ENCODE peak calls at places on chromosome 16, in four cellular contexts. One of them, this sample, is unnamed.

GRCh38 chr16:48125888-48126287 is 29.9 kb downstream of the ABCC12 start:
- DNase-seq in HCT116: no peak
- DNase-seq in GM23248: no peak
- DNase-seq in PC-9: no peak
- DNase-seq in this sample: no peak

GRCh38 chr16:87897563-87898505 is 28.5 kb upstream of the SLC7A5 start:
- DNase-seq in PC-9: no peak
- DNase-seq in GM23248: no peak
- DNase-seq in HCT116: no peak
- DNase-seq in this sample: no peak

GRCh38 chr16:46801428-46802049 is 29.4 kb downstream of the C16orf87 start:
- DNase-seq in GM23248: peak; percentile 66
- DNase-seq in HCT116: no peak
- DNase-seq in PC-9: no peak
- DNase-seq in this sample: peak; percentile 57

GRCh38 chr16:67934306-67935095 is 2.1 kb downstream of the PSMB10 start:
- DNase-seq in GM23248: no peak
- DNase-seq in HCT116: no peak
- DNase-seq in PC-9: no peak
- DNase-seq in this sample: no peak

GRCh38 chr16:68232335-68232734 is 3.6 kb downstream of the ESRP2 start:
- DNase-seq in HCT116: no peak
- DNase-seq in GM23248: no peak
- DNase-seq in PC-9: no peak
- DNase-seq in this sample: no peak

GRCh38 chr16:75256871-75257343 is 5.5 kb upstream of the BCAR1 start:
- DNase-seq in PC-9: no peak
- DNase-seq in GM23248: peak; percentile 86
- DNase-seq in HCT116: no peak
- DNase-seq in this sample: no peak

GRCh38 chr16:58678716-58679115 is 5.9 kb downstream of the SLC38A7 start:
- DNase-seq in PC-9: peak; percentile 49
- DNase-seq in GM23248: peak; percentile 72
- DNase-seq in HCT116: no peak
- DNase-seq in this sample: peak; percentile 44

GRCh38 chr16:75251280-75252048 is at the start of gene BCAR1:
- DNase-seq in GM23248: peak; percentile 92
- DNase-seq in PC-9: peak; percentile 68
- DNase-seq in HCT116: no peak
- DNase-seq in this sample: peak; percentile 77

GRCh38 chr16:27718767-27719445 is 169.0 kb downstream of the KATNIP start:
- DNase-seq in PC-9: no peak
- DNase-seq in HCT116: peak; percentile 40
- DNase-seq in GM23248: no peak
- DNase-seq in this sample: no peak

GRCh38 chr16:79850348-79850747 is 249.8 kb upstream of the MAF start:
- DNase-seq in GM23248: no peak
- DNase-seq in HCT116: no peak
- DNase-seq in PC-9: no peak
- DNase-seq in this sample: no peak

GRCh38 chr16:82263456-82264159 is 93.6 kb upstream of the MPHOSPH6 start:
- DNase-seq in PC-9: no peak
- DNase-seq in GM23248: peak; percentile 64
- DNase-seq in HCT116: peak; percentile 53
- DNase-seq in this sample: peak; percentile 63

GRCh38 chr16:4319454-4319853 is 3.6 kb downstream of the GLIS2 start:
- DNase-seq in PC-9: no peak
- DNase-seq in HCT116: no peak
- DNase-seq in GM23248: peak; percentile 56
- DNase-seq in this sample: no peak

GRCh38 chr16:82157836-82158235 is 12.2 kb downstream of the MPHOSPH6 start:
- DNase-seq in HCT116: no peak
- DNase-seq in PC-9: no peak
- DNase-seq in GM23248: peak; percentile 7
- DNase-seq in this sample: no peak

GRCh38 chr16:81521141-81521626 is 76.6 kb downstream of the CMIP start:
- DNase-seq in HCT116: no peak
- DNase-seq in GM23248: no peak
- DNase-seq in PC-9: no peak
- DNase-seq in this sample: no peak

GRCh38 chr16:15874745-15875314 is 13.6 kb downstream of the CEP20 start:
- DNase-seq in HCT116: peak; percentile 61
- DNase-seq in GM23248: peak; percentile 90
- DNase-seq in PC-9: peak; percentile 39
- DNase-seq in this sample: peak; percentile 62

GRCh38 chr16:25747160-25747758 is 55.5 kb downstream of the HS3ST4 start:
- DNase-seq in GM23248: peak; percentile 6
- DNase-seq in PC-9: no peak
- DNase-seq in HCT116: no peak
- DNase-seq in this sample: peak; percentile 2

GRCh38 chr16:24539850-24540484 is 601 bp downstream of the RBBP6 start:
- DNase-seq in GM23248: peak; percentile 81
- DNase-seq in HCT116: no peak
- DNase-seq in PC-9: no peak
- DNase-seq in this sample: no peak

GRCh38 chr16:68417711-68418301 is 30.5 kb downstream of the SMPD3 start:
- DNase-seq in HCT116: no peak
- DNase-seq in GM23248: no peak
- DNase-seq in PC-9: peak; percentile 70
- DNase-seq in this sample: peak; percentile 67

GRCh38 chr16:30437511-30438046 is 7.7 kb upstream of the DCTPP1 start:
- DNase-seq in PC-9: no peak
- DNase-seq in GM23248: no peak
- DNase-seq in HCT116: no peak
- DNase-seq in this sample: peak; percentile 56

GRCh38 chr16:20826039-20826566 is 19.8 kb downstream of the REXO5 start:
- DNase-seq in GM23248: no peak
- DNase-seq in PC-9: no peak
- DNase-seq in HCT116: no peak
- DNase-seq in this sample: no peak

GRCh38 chr16:58110590-58111330 is 18.4 kb downstream of the CFAP20 start:
- DNase-seq in HCT116: no peak
- DNase-seq in PC-9: no peak
- DNase-seq in GM23248: peak; percentile 42
- DNase-seq in this sample: no peak

GRCh38 chr16:80599466-80599865 is 58.7 kb downstream of the DYNLRB2 start:
- DNase-seq in GM23248: peak; percentile 19
- DNase-seq in PC-9: no peak
- DNase-seq in HCT116: no peak
- DNase-seq in this sample: peak; percentile 78

GRCh38 chr16:87620201-87620495 is 17.8 kb downstream of the JPH3 start:
- DNase-seq in PC-9: no peak
- DNase-seq in HCT116: no peak
- DNase-seq in GM23248: no peak
- DNase-seq in this sample: no peak

GRCh38 chr16:68719993-68720489 is 17.1 kb upstream of the CDH1 start:
- DNase-seq in GM23248: no peak
- DNase-seq in HCT116: no peak
- DNase-seq in PC-9: no peak
- DNase-seq in this sample: no peak

GRCh38 chr16:28597692-28598261 is 927 bp upstream of the SULT1A2 start:
- DNase-seq in GM23248: no peak
- DNase-seq in PC-9: peak; percentile 70
- DNase-seq in HCT116: no peak
- DNase-seq in this sample: no peak

GRCh38 chr16:610513-611381 is 20.0 kb upstream of the WFIKKN1 start:
- DNase-seq in GM23248: peak; percentile 52
- DNase-seq in PC-9: no peak
- DNase-seq in HCT116: no peak
- DNase-seq in this sample: no peak

GRCh38 chr16:12868169-12868568 is 33.2 kb upstream of the SHISA9 start:
- DNase-seq in GM23248: no peak
- DNase-seq in HCT116: no peak
- DNase-seq in PC-9: peak; percentile 54
- DNase-seq in this sample: no peak

GRCh38 chr16:29645699-29646187 is 17.3 kb upstream of the SPN start:
- DNase-seq in PC-9: no peak
- DNase-seq in HCT116: peak; percentile 49
- DNase-seq in GM23248: no peak
- DNase-seq in this sample: no peak

GRCh38 chr16:68040506-68041288 is 17.6 kb downstream of the DUS2 start:
- DNase-seq in HCT116: peak; percentile 63
- DNase-seq in GM23248: peak; percentile 66
- DNase-seq in PC-9: peak; percentile 55
- DNase-seq in this sample: peak; percentile 60

DNA sequence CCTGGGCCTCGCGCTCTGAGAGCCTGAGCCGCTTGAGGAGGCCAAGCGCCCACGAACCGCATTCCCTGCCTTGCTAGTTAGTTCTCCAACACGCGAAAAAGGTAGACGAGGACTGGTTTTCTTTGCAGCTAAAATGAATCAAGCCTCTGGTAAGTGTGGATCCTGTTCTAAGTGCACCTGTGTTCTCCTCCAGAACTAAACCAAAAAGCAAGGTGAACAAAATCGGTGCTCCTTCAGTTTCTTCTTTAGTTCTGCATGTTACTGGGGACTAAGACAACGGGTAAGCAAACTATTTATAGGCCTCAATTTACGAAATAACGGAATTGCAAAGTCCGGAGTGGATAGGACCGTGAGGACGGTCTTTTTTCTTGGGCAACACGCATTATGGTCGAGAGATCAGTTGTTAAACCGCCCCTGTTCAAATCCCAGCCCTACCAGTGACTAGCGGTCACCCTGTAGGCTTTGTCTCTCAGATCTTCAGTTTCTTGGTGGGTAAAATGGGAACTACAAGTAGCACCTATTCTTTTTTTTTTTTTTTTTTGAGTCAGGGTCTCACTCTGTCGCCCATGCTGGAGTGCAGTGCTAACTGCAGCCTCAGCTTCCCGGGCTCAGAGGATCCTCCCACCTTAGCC is 993 bp upstream of the ANKRD11 start:
- DNase-seq in HCT116: no peak
- DNase-seq in GM23248: peak; percentile 74
- DNase-seq in PC-9: peak; percentile 34
- DNase-seq in this sample: peak; percentile 3
- H3K27me3 ChIP-seq in HCT116: no peaks in the 10 kb centered on the region
- H3K27me3 ChIP-seq in GM23248: no peaks in the 10 kb centered on the region
- H3K27me3 ChIP-seq in PC-9: no peaks in the 10 kb centered on the region
- H3K27me3 ChIP-seq in this sample: no peaks in the 10 kb centered on the region

GRCh38 chr16:77836801-77837200 is 48.4 kb downstream of the VAT1L start:
- DNase-seq in PC-9: no peak
- DNase-seq in HCT116: no peak
- DNase-seq in GM23248: no peak
- DNase-seq in this sample: no peak

GRCh38 chr16:77834600-77834963 is 46.2 kb downstream of the VAT1L start:
- DNase-seq in GM23248: peak; percentile 82
- DNase-seq in PC-9: no peak
- DNase-seq in HCT116: no peak
- DNase-seq in this sample: no peak

GRCh38 chr16:77838597-77839255 is 50.4 kb downstream of the VAT1L start:
- DNase-seq in PC-9: no peak
- DNase-seq in GM23248: peak; percentile 28
- DNase-seq in HCT116: no peak
- DNase-seq in this sample: no peak

GRCh38 chr16:77833906-77834599 is 45.7 kb downstream of the VAT1L start:
- DNase-seq in GM23248: peak; percentile 82
- DNase-seq in HCT116: no peak
- DNase-seq in PC-9: no peak
- DNase-seq in this sample: no peak

DNA sequence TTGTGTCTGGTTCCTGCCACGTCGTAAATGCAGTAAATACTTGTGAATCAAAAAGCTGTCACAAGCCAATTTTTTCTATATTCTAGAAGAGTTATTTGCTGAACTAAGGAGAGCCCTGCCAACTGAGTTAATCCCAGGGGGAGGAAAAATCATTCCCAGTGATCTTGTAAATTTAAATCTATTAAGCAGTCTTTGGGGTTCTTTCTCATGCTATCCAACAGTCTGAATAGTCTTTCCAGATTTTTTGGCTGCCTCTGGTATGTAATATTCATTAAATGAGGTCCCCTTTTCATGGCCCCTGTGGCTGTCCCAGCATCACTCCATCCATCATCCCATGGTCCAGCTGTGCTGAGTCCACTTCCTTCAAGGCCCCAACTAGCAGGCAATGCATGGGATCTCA is 46.7 kb downstream of the VAT1L start:
- DNase-seq in PC-9: no peak
- DNase-seq in GM23248: peak; percentile 35
- DNase-seq in HCT116: no peak
- DNase-seq in this sample: no peak
- H3K9me2 ChIP-seq in PC-9: no peaks in the 10 kb centered on the region
- H3K9me2 ChIP-seq in GM23248: no peaks in the 10 kb centered on the region
- H3K9me2 ChIP-seq in HCT116: no peaks in the 10 kb centered on the region
- H3K9me2 ChIP-seq in this sample: no peaks in the 10 kb centered on the region

DNA sequence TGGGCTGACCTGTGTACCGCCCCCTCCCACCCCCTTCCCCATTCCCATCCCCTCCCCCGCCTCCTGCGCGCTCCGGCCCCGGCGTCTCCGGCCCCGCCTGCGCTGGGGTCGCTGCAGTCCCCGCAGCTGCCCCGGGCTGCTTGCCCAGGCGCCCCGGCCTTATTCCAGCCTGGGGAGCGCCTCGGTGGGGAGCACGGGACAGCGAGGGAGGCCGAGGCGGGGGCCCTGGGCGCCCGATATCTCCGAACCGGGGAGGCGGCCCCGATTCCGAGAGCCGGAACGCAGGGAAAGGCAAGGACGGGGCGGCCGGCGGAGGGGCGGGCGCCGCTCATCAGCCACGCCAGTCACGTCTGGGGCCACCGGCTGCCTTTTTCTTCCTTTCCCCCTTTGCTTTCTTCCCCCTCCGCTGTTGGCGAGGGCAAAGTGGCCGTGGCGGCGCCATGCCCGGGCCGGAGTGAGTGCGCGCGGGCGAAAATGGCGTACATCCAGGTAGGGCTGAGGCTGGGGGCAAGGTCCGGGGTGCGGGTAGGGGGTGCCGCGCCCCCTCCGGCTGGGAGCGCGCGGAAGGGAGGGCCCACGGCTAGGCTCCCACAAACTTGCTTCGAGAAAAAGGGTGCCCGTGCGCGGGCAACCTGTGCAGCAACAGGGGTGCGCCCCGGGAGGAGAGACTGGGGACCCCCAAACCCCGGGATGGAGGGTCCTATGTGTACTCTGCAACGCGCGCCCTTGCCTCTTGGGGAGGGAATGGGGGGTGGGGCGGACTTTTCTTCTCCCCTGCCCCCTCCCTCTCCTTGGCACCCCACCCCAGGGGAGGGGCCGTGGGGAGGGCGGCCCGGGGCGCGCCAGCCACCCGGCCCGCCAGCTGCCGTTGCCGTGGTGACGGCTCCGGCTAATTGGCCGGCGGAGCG is at the start of gene SYT17:
- DNase-seq in HCT116: no peak
- DNase-seq in PC-9: no peak
- DNase-seq in GM23248: peak; percentile 29
- DNase-seq in this sample: peak; percentile 21
- TF ChIP-seq EZH2 in HCT116: no peak
- TF ChIP-seq EZH2 in PC-9: no peak
- TF ChIP-seq EZH2 in GM23248: no peak
- TF ChIP-seq EZH2 in this sample: no peak

DNA sequence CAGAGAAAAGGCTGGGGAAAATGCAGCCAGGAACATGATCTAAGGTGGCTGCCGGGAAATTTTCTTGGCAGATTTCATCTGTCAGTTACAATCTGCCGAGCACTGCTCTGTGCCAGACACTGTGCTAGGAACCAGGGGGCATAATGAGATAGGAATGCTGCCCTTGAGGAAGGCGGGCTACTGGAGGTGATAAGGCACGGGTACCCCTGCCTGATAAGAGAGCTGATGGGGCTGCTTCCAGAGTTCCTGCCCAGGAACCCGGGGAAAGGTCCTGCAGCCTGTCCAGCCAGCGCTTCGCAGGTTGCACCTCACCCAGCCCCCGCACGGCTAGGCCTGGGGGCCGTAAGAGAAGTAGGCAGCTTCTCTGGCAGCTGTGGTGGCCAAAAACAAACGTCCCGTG is 3.1 kb downstream of the SCNN1G start:
- DNase-seq in HCT116: no peak
- DNase-seq in PC-9: no peak
- DNase-seq in GM23248: no peak
- DNase-seq in this sample: no peak
- H3K27me3 ChIP-seq in HCT116: peaks cover 33% of the 10 kb centered on the region
- H3K27me3 ChIP-seq in PC-9: no peaks in the 10 kb centered on the region
- H3K27me3 ChIP-seq in GM23248: peaks cover 47% of the 10 kb centered on the region
- H3K27me3 ChIP-seq in this sample: no peaks in the 10 kb centered on the region

This sample was measured in PC-3.